ENCODE peak calls at places on chromosomes 2 and 18, in nine cellular contexts. One of them, this sample, is unnamed.

GRCh38 chr2:166380615-166381014 is 4.9 kb upstream of the SCN9A start:
- DNase-seq in foreskin keratinocyte: no peak
- DNase-seq in choroid plexus epithelial cell: no peak
- DNase-seq in cardiac muscle cell: no peak
- DNase-seq in kidney: no peak
- DNase-seq in ovary: no peak
- DNase-seq in AG10803: no peak
- DNase-seq in astrocyte of the cerebellum: no peak
- DNase-seq in omental fat pad: no peak
- DNase-seq in this sample: no peak

GRCh38 chr18:11948852-11949523 is 32.3 kb upstream of the IMPA2 start:
- DNase-seq in foreskin keratinocyte: no peak
- DNase-seq in choroid plexus epithelial cell: peak
- DNase-seq in cardiac muscle cell: no peak
- DNase-seq in kidney: no peak
- DNase-seq in ovary: no peak
- DNase-seq in AG10803: peak
- DNase-seq in astrocyte of the cerebellum: no peak
- DNase-seq in omental fat pad: no peak
- DNase-seq in this sample: no peak

GRCh38 chr2:584863-585823 is 92.1 kb downstream of the TMEM18 start:
- DNase-seq in foreskin keratinocyte: no peak
- DNase-seq in choroid plexus epithelial cell: no peak
- DNase-seq in cardiac muscle cell: no peak
- DNase-seq in kidney: no peak
- DNase-seq in ovary: no peak
- DNase-seq in AG10803: no peak
- DNase-seq in astrocyte of the cerebellum: no peak
- DNase-seq in omental fat pad: no peak
- DNase-seq in this sample: no peak

GRCh38 chr2:10501980-10502802 is 54.1 kb upstream of the ODC1 start:
- DNase-seq in foreskin keratinocyte: no peak
- DNase-seq in choroid plexus epithelial cell: no peak
- DNase-seq in cardiac muscle cell: no peak
- DNase-seq in kidney: peak
- DNase-seq in ovary: no peak
- DNase-seq in AG10803: no peak
- DNase-seq in astrocyte of the cerebellum: no peak
- DNase-seq in omental fat pad: no peak
- DNase-seq in this sample: no peak

GRCh38 chr18:26228562-26229260 is 2.5 kb downstream of the TAF4B start:
- DNase-seq in foreskin keratinocyte: no peak
- DNase-seq in choroid plexus epithelial cell: no peak
- DNase-seq in cardiac muscle cell: no peak
- DNase-seq in kidney: no peak
- DNase-seq in ovary: no peak
- DNase-seq in AG10803: no peak
- DNase-seq in astrocyte of the cerebellum: no peak
- DNase-seq in omental fat pad: no peak
- DNase-seq in this sample: no peak

GRCh38 chr2:135743860-135744259 is 2.2 kb downstream of the UBXN4 start:
- DNase-seq in foreskin keratinocyte: no peak
- DNase-seq in choroid plexus epithelial cell: no peak
- DNase-seq in cardiac muscle cell: no peak
- DNase-seq in kidney: no peak
- DNase-seq in ovary: no peak
- DNase-seq in AG10803: peak
- DNase-seq in astrocyte of the cerebellum: no peak
- DNase-seq in omental fat pad: no peak
- DNase-seq in this sample: no peak

GRCh38 chr2:37928377-37928776 is 3.3 kb downstream of the RMDN2 start:
- DNase-seq in foreskin keratinocyte: no peak
- DNase-seq in choroid plexus epithelial cell: no peak
- DNase-seq in cardiac muscle cell: no peak
- DNase-seq in kidney: no peak
- DNase-seq in ovary: no peak
- DNase-seq in AG10803: no peak
- DNase-seq in astrocyte of the cerebellum: no peak
- DNase-seq in omental fat pad: no peak
- DNase-seq in this sample: no peak

GRCh38 chr2:217107480-217107879 is 247.6 kb upstream of the TNP1 start:
- DNase-seq in foreskin keratinocyte: no peak
- DNase-seq in choroid plexus epithelial cell: no peak
- DNase-seq in cardiac muscle cell: no peak
- DNase-seq in kidney: no peak
- DNase-seq in ovary: no peak
- DNase-seq in AG10803: no peak
- DNase-seq in astrocyte of the cerebellum: no peak
- DNase-seq in omental fat pad: no peak
- DNase-seq in this sample: no peak

GRCh38 chr2:2568411-2568810 is 237.3 kb upstream of the MYT1L start:
- DNase-seq in foreskin keratinocyte: no peak
- DNase-seq in choroid plexus epithelial cell: no peak
- DNase-seq in cardiac muscle cell: no peak
- DNase-seq in kidney: no peak
- DNase-seq in ovary: no peak
- DNase-seq in AG10803: no peak
- DNase-seq in astrocyte of the cerebellum: no peak
- DNase-seq in omental fat pad: no peak
- DNase-seq in this sample: no peak

GRCh38 chr2:42087137-42087856 is 39.5 kb downstream of the PKDCC start:
- DNase-seq in foreskin keratinocyte: no peak
- DNase-seq in choroid plexus epithelial cell: no peak
- DNase-seq in cardiac muscle cell: no peak
- DNase-seq in kidney: no peak
- DNase-seq in ovary: no peak
- DNase-seq in AG10803: no peak
- DNase-seq in astrocyte of the cerebellum: no peak
- DNase-seq in omental fat pad: no peak
- DNase-seq in this sample: no peak

GRCh38 chr2:231711677-231712461 is 3.5 kb downstream of the PTMA start:
- DNase-seq in foreskin keratinocyte: no peak
- DNase-seq in choroid plexus epithelial cell: no peak
- DNase-seq in cardiac muscle cell: no peak
- DNase-seq in kidney: peak
- DNase-seq in ovary: no peak
- DNase-seq in AG10803: no peak
- DNase-seq in astrocyte of the cerebellum: no peak
- DNase-seq in omental fat pad: no peak
- DNase-seq in this sample: no peak

GRCh38 chr2:37795456-37795855 is 124.0 kb upstream of the CDC42EP3 start:
- DNase-seq in foreskin keratinocyte: no peak
- DNase-seq in choroid plexus epithelial cell: no peak
- DNase-seq in cardiac muscle cell: no peak
- DNase-seq in kidney: no peak
- DNase-seq in ovary: no peak
- DNase-seq in AG10803: no peak
- DNase-seq in astrocyte of the cerebellum: no peak
- DNase-seq in omental fat pad: no peak
- DNase-seq in this sample: no peak

GRCh38 chr2:118805061-118805690 is 42.3 kb downstream of the EN1 start:
- DNase-seq in foreskin keratinocyte: no peak
- DNase-seq in choroid plexus epithelial cell: no peak
- DNase-seq in cardiac muscle cell: no peak
- DNase-seq in kidney: no peak
- DNase-seq in ovary: no peak
- DNase-seq in AG10803: peak
- DNase-seq in astrocyte of the cerebellum: no peak
- DNase-seq in omental fat pad: no peak
- DNase-seq in this sample: no peak

GRCh38 chr2:183474912-183475695 is 350.9 kb downstream of the NUP35 start:
- DNase-seq in foreskin keratinocyte: no peak
- DNase-seq in choroid plexus epithelial cell: no peak
- DNase-seq in cardiac muscle cell: no peak
- DNase-seq in kidney: no peak
- DNase-seq in ovary: no peak
- DNase-seq in AG10803: no peak
- DNase-seq in astrocyte of the cerebellum: no peak
- DNase-seq in omental fat pad: no peak
- DNase-seq in this sample: no peak

GRCh38 chr2:95728878-95729511 is 137.2 kb downstream of the TRIM43 start:
- DNase-seq in foreskin keratinocyte: peak
- DNase-seq in choroid plexus epithelial cell: peak
- DNase-seq in cardiac muscle cell: peak
- DNase-seq in kidney: no peak
- DNase-seq in ovary: peak
- DNase-seq in AG10803: peak
- DNase-seq in astrocyte of the cerebellum: peak
- DNase-seq in omental fat pad: no peak
- DNase-seq in this sample: peak

GRCh38 chr18:48022531-48023330 is 92.3 kb upstream of the SMAD2 start:
- DNase-seq in foreskin keratinocyte: peak
- DNase-seq in choroid plexus epithelial cell: peak
- DNase-seq in cardiac muscle cell: peak
- DNase-seq in kidney: no peak
- DNase-seq in ovary: no peak
- DNase-seq in AG10803: peak
- DNase-seq in astrocyte of the cerebellum: no peak
- DNase-seq in omental fat pad: no peak
- DNase-seq in this sample: no peak

GRCh38 chr2:11024010-11024615 is 112.4 kb downstream of the KCNF1 start:
- DNase-seq in foreskin keratinocyte: no peak
- DNase-seq in choroid plexus epithelial cell: peak
- DNase-seq in cardiac muscle cell: peak
- DNase-seq in kidney: no peak
- DNase-seq in ovary: peak
- DNase-seq in AG10803: no peak
- DNase-seq in astrocyte of the cerebellum: no peak
- DNase-seq in omental fat pad: no peak
- DNase-seq in this sample: no peak

GRCh38 chr2:146940016-146940685 is 904.7 kb upstream of the ACVR2A start:
- DNase-seq in foreskin keratinocyte: no peak
- DNase-seq in choroid plexus epithelial cell: peak
- DNase-seq in cardiac muscle cell: peak
- DNase-seq in kidney: no peak
- DNase-seq in ovary: no peak
- DNase-seq in AG10803: peak
- DNase-seq in astrocyte of the cerebellum: no peak
- DNase-seq in omental fat pad: no peak
- DNase-seq in this sample: no peak

GRCh38 chr18:42683094-42683493 is 432.4 kb downstream of the RIT2 start:
- DNase-seq in foreskin keratinocyte: no peak
- DNase-seq in choroid plexus epithelial cell: no peak
- DNase-seq in cardiac muscle cell: no peak
- DNase-seq in kidney: no peak
- DNase-seq in ovary: no peak
- DNase-seq in AG10803: no peak
- DNase-seq in astrocyte of the cerebellum: no peak
- DNase-seq in omental fat pad: no peak
- DNase-seq in this sample: no peak

GRCh38 chr2:229202646-229203045 is 68.4 kb downstream of the PID1 start:
- DNase-seq in foreskin keratinocyte: no peak
- DNase-seq in choroid plexus epithelial cell: no peak
- DNase-seq in cardiac muscle cell: no peak
- DNase-seq in kidney: no peak
- DNase-seq in ovary: no peak
- DNase-seq in AG10803: peak
- DNase-seq in astrocyte of the cerebellum: no peak
- DNase-seq in omental fat pad: no peak
- DNase-seq in this sample: no peak
- TF ChIP-seq CTCF in foreskin keratinocyte: no peak
- TF ChIP-seq CTCF in choroid plexus epithelial cell: no peak
- TF ChIP-seq CTCF in cardiac muscle cell: no peak
- TF ChIP-seq CTCF in kidney: no peak
- TF ChIP-seq CTCF in ovary: no peak
- TF ChIP-seq CTCF in AG10803: no peak
- TF ChIP-seq CTCF in astrocyte of the cerebellum: no peak
- TF ChIP-seq CTCF in omental fat pad: no peak
- TF ChIP-seq CTCF in this sample: no peak

GRCh38 chr2:60392014-60392391 is 161.5 kb downstream of the BCL11A start:
- DNase-seq in foreskin keratinocyte: no peak
- DNase-seq in choroid plexus epithelial cell: no peak
- DNase-seq in cardiac muscle cell: no peak
- DNase-seq in kidney: no peak
- DNase-seq in ovary: no peak
- DNase-seq in AG10803: no peak
- DNase-seq in astrocyte of the cerebellum: no peak
- DNase-seq in omental fat pad: no peak
- DNase-seq in this sample: no peak
- TF ChIP-seq CTCF in foreskin keratinocyte: no peak
- TF ChIP-seq CTCF in choroid plexus epithelial cell: no peak
- TF ChIP-seq CTCF in cardiac muscle cell: no peak
- TF ChIP-seq CTCF in kidney: no peak
- TF ChIP-seq CTCF in ovary: no peak
- TF ChIP-seq CTCF in AG10803: no peak
- TF ChIP-seq CTCF in astrocyte of the cerebellum: no peak
- TF ChIP-seq CTCF in omental fat pad: no peak
- TF ChIP-seq CTCF in this sample: no peak

GRCh38 chr2:33673937-33674336 is 74.8 kb upstream of the FAM98A start:
- DNase-seq in foreskin keratinocyte: no peak
- DNase-seq in choroid plexus epithelial cell: peak
- DNase-seq in cardiac muscle cell: peak
- DNase-seq in kidney: no peak
- DNase-seq in ovary: no peak
- DNase-seq in AG10803: peak
- DNase-seq in astrocyte of the cerebellum: no peak
- DNase-seq in omental fat pad: no peak
- DNase-seq in this sample: no peak
- TF ChIP-seq CTCF in foreskin keratinocyte: peak
- TF ChIP-seq CTCF in choroid plexus epithelial cell: peak
- TF ChIP-seq CTCF in cardiac muscle cell: no peak
- TF ChIP-seq CTCF in kidney: peak
- TF ChIP-seq CTCF in ovary: peak
- TF ChIP-seq CTCF in AG10803: peak
- TF ChIP-seq CTCF in astrocyte of the cerebellum: peak
- TF ChIP-seq CTCF in omental fat pad: no peak
- TF ChIP-seq CTCF in this sample: peak

DNA sequence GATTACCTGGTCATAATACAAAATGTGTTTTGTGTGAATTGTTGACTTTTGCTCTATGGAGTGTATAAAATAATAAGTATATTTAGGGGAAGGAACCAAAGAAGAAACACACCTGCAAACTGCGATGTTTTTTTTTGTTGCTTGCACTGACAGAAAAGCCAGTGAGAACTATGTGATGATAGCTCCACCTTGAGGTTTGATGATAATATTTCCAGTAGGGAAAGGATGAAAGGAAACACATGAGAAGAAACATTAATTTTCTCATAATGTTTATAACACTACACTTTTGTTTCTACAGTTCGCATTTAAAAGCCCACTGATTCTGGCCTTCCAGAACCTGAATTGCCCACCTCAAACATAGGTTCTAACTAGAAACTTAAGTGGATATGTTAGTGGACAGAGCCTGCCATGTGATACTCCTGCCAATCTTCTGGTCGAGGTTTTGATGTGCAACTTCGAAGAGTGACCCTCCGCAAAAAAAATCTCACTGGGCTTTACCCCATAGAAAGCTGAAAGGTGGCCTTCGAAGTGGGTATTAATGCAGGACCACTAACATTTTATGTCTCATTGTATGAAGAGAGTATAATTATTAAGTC is 476.4 kb upstream of the SPHKAP start:
- DNase-seq in foreskin keratinocyte: no peak
- DNase-seq in choroid plexus epithelial cell: peak
- DNase-seq in cardiac muscle cell: peak
- DNase-seq in kidney: no peak
- DNase-seq in ovary: no peak
- DNase-seq in AG10803: peak
- DNase-seq in astrocyte of the cerebellum: peak
- DNase-seq in omental fat pad: no peak
- DNase-seq in this sample: no peak
- TF ChIP-seq CTCF in foreskin keratinocyte: peak
- TF ChIP-seq CTCF in choroid plexus epithelial cell: peak
- TF ChIP-seq CTCF in cardiac muscle cell: peak
- TF ChIP-seq CTCF in kidney: peak
- TF ChIP-seq CTCF in ovary: peak
- TF ChIP-seq CTCF in AG10803: peak
- TF ChIP-seq CTCF in astrocyte of the cerebellum: peak
- TF ChIP-seq CTCF in omental fat pad: no peak
- TF ChIP-seq CTCF in this sample: peak

This sample was measured in neural crest cell.